ENCODE peak calls at places on chromosomes 2 and 18, in four cellular contexts. A is HL-60, R is GM12878, D is K562. O is an unnamed sample.

GRCh38 chr2:233489666-233490065 is 76.9 kb downstream of the USP40 start:
- DNase-seq in D (no peak), A (no peak), R (no peak), O (no peak)

GRCh38 chr2:27431395-27431794 is 3.0 kb downstream of the NRBP1 start:
- DNase-seq in D (no peak), R (no peak), A (no peak), O (no peak)

GRCh38 chr2:45000341-45000901 is 8.8 kb downstream of the SIX2 start:
- DNase-seq in R (no peak), A (no peak), D (no peak), O (no peak)

GRCh38 chr2:54558188-54558975 is 102.3 kb downstream of the SPTBN1 start:
- DNase-seq in R (no peak), A (peak; percentile 85), D (peak; percentile 67), O (no peak)

GRCh38 chr2:30385327-30385726 is 61.7 kb upstream of the LCLAT1 start:
- DNase-seq in A (no peak), D (no peak), R (no peak), O (no peak)

GRCh38 chr18:8139127-8139591 is 470.1 kb upstream of the RAB12 start:
- DNase-seq in D (no peak), A (no peak), R (no peak), O (no peak)

GRCh38 chr2:234998404-234999211 is 46.8 kb downstream of the SH3BP4 start:
- DNase-seq in A (no peak), R (no peak), D (no peak), O (no peak)

GRCh38 chr2:111900859-111901258 is 2.5 kb downstream of the MERTK start:
- DNase-seq in A (peak; percentile 40), D (no peak), R (no peak), O (no peak)

GRCh38 chr18:48923746-48924580 is 26.8 kb downstream of the SMAD7 start:
- DNase-seq in D (no peak), A (no peak), R (no peak), O (peak; percentile 64)

DNA sequence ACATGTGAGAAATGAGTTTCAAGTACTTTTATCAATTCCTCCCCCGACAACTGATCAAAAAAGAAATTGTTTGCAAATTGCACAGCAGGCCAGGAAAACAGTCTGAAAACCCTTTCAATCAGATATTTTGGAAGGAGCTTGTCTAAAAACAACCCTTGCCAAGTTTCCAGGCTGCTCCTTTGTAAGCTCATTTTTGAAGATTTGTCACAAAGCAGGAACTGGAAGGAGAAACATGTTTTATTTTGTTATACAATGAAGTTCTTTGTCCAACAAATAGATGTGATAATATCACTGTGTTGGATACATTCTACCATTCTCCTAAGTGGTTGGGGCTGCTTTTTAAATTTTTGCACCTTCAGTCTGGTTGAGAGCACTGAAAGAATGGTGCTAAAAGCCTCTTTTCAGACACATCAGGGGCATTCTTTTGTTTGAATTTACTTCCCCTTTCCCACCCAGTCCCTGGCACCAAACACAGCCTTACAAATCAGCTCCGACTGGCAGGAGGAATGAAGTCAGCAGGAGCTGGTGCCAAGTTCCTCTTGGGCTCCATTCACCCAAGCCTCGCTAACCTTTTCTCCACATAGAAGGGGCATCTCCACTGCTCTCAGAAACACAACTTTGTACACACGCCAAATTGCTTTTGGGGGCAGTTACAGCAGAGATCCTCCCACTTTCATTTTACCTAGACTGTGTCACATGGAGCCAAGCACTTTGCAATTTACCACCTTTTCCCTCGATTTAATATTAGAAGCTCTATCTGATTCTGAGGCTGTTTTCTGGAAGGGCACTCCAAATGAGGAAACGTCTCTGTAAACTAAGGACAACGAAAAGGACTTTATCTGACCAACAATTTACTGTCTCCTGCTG is 88.0 kb downstream of the C1D start:
- DNase-seq in R (no peak), A (peak; percentile 63), D (no peak), O (no peak)
- TF ChIP-seq SPI1 in R (no peak), A (no peak), D (no peak), O (no peak)

DNA sequence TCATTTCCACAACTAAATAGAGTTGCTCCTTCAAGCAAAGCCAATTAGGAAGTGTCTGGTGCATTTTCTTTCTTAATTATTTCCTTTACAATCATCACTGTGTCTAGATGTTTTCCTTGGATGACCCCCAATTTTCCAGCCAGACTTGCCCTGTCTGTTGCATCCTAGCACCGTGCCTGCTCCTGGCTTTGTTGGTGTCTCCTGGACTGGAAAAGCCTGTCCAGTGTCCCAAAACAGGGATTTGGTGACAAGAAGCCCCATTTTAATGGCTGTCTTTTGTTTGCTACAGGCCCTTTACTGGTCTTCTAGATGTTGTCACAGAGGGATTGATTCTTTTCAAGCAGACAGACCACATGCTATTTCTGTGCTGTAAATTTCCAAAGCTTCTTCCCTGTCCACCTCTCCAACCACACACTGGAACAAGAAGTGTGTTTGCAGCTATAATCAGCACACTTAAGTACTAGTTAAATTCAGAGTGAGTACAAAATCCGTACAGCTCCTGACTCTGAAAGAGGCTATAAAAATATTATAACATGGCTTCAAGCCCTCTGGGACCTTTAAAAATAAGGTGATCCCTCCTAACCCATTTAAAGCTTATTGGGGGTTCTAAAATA is 38.4 kb downstream of the RNF144A start:
- DNase-seq in A (no peak), D (no peak), R (no peak), O (no peak)
- TF ChIP-seq SPI1 in A (no peak), D (no peak), R (no peak), O (no peak)

GRCh38 chr2:22826658-22827165 is 558.3 kb upstream of the KLHL29 start:
- DNase-seq in D (no peak), R (no peak), A (no peak), O (no peak)
- TF ChIP-seq SPI1 in D (no peak), R (no peak), A (no peak), O (no peak)

GRCh38 chr2:96808176-96808837 is 7.8 kb upstream of the CNNM3 start:
- DNase-seq in R (no peak), D (no peak), A (no peak), O (no peak)
- TF ChIP-seq SPI1 in R (no peak), D (no peak), A (no peak), O (no peak)